ENCODE peak calls at places on chromosome 21, in seven cellular contexts. One of them, this sample, is unnamed.

GRCh38 chr21:32592929-32593502 is 7.7 kb upstream of the TCP10L start:
- DNase-seq in T follicular helper cell: no peak
- DNase-seq in MM.1S: no peak
- DNase-seq in activated B cell treated with CpG ODN at 0.5 μM for 24 hours: no peak
- DNase-seq in PC-3: no peak
- DNase-seq in EH: no peak
- DNase-seq in right lobe of liver: peak
- DNase-seq in this sample: no peak

GRCh38 chr21:25657140-25657539 is 18.1 kb downstream of the JAM2 start:
- DNase-seq in T follicular helper cell: no peak
- DNase-seq in MM.1S: no peak
- DNase-seq in activated B cell treated with CpG ODN at 0.5 μM for 24 hours: no peak
- DNase-seq in PC-3: peak
- DNase-seq in EH: no peak
- DNase-seq in right lobe of liver: no peak
- DNase-seq in this sample: no peak

GRCh38 chr21:41792711-41793110 is 25.9 kb upstream of the RIPK4 start:
- DNase-seq in T follicular helper cell: no peak
- DNase-seq in MM.1S: no peak
- DNase-seq in activated B cell treated with CpG ODN at 0.5 μM for 24 hours: no peak
- DNase-seq in PC-3: no peak
- DNase-seq in EH: no peak
- DNase-seq in right lobe of liver: no peak
- DNase-seq in this sample: no peak

GRCh38 chr21:38817371-38818335 is 11.9 kb downstream of the ETS2 start:
- DNase-seq in T follicular helper cell: no peak
- DNase-seq in MM.1S: no peak
- DNase-seq in activated B cell treated with CpG ODN at 0.5 μM for 24 hours: no peak
- DNase-seq in PC-3: peak
- DNase-seq in EH: peak
- DNase-seq in right lobe of liver: no peak
- DNase-seq in this sample: peak

GRCh38 chr21:8993284-8993942 is 1528.0 kb upstream of the TPTE start:
- DNase-seq in T follicular helper cell: no peak
- DNase-seq in MM.1S: no peak
- DNase-seq in activated B cell treated with CpG ODN at 0.5 μM for 24 hours: no peak
- DNase-seq in PC-3: peak
- DNase-seq in EH: no peak
- DNase-seq in right lobe of liver: no peak
- DNase-seq in this sample: no peak

GRCh38 chr21:35044770-35045538 is 4.1 kb downstream of the RUNX1 start:
- DNase-seq in T follicular helper cell: no peak
- DNase-seq in MM.1S: no peak
- DNase-seq in activated B cell treated with CpG ODN at 0.5 μM for 24 hours: no peak
- DNase-seq in PC-3: no peak
- DNase-seq in EH: no peak
- DNase-seq in right lobe of liver: no peak
- DNase-seq in this sample: no peak

GRCh38 chr21:36879827-36880226 is 86.6 kb downstream of the HLCS start:
- DNase-seq in T follicular helper cell: no peak
- DNase-seq in MM.1S: no peak
- DNase-seq in activated B cell treated with CpG ODN at 0.5 μM for 24 hours: no peak
- DNase-seq in PC-3: no peak
- DNase-seq in EH: no peak
- DNase-seq in right lobe of liver: no peak
- DNase-seq in this sample: no peak

GRCh38 chr21:46161180-46161799 is 5.9 kb upstream of the FTCD start:
- DNase-seq in T follicular helper cell: no peak
- DNase-seq in MM.1S: no peak
- DNase-seq in activated B cell treated with CpG ODN at 0.5 μM for 24 hours: peak
- DNase-seq in PC-3: no peak
- DNase-seq in EH: no peak
- DNase-seq in right lobe of liver: no peak
- DNase-seq in this sample: no peak

GRCh38 chr21:46291561-46291960 is 5.4 kb downstream of the YBEY start:
- DNase-seq in T follicular helper cell: no peak
- DNase-seq in MM.1S: no peak
- DNase-seq in activated B cell treated with CpG ODN at 0.5 μM for 24 hours: no peak
- DNase-seq in PC-3: no peak
- DNase-seq in EH: no peak
- DNase-seq in right lobe of liver: no peak
- DNase-seq in this sample: no peak

GRCh38 chr21:24895885-24896734 is 711.2 kb downstream of the MRPL39 start:
- DNase-seq in T follicular helper cell: no peak
- DNase-seq in MM.1S: peak
- DNase-seq in activated B cell treated with CpG ODN at 0.5 μM for 24 hours: no peak
- DNase-seq in PC-3: peak
- DNase-seq in EH: peak
- DNase-seq in right lobe of liver: no peak
- DNase-seq in this sample: peak

GRCh38 chr21:27526451-27526850 is 559.6 kb upstream of the ADAMTS5 start:
- DNase-seq in T follicular helper cell: no peak
- DNase-seq in MM.1S: no peak
- DNase-seq in activated B cell treated with CpG ODN at 0.5 μM for 24 hours: no peak
- DNase-seq in PC-3: no peak
- DNase-seq in EH: no peak
- DNase-seq in right lobe of liver: no peak
- DNase-seq in this sample: no peak

GRCh38 chr21:42003051-42003461 is 7.1 kb downstream of the ZBTB21 start:
- DNase-seq in T follicular helper cell: no peak
- DNase-seq in MM.1S: no peak
- DNase-seq in activated B cell treated with CpG ODN at 0.5 μM for 24 hours: no peak
- DNase-seq in PC-3: peak
- DNase-seq in EH: peak
- DNase-seq in right lobe of liver: no peak
- DNase-seq in this sample: peak

GRCh38 chr21:43331962-43332458 is 94.9 kb downstream of the SIK1 start:
- DNase-seq in T follicular helper cell: no peak
- DNase-seq in MM.1S: no peak
- DNase-seq in activated B cell treated with CpG ODN at 0.5 μM for 24 hours: no peak
- DNase-seq in PC-3: peak
- DNase-seq in EH: peak
- DNase-seq in right lobe of liver: no peak
- DNase-seq in this sample: peak

GRCh38 chr21:40841524-40842196 is 5.3 kb downstream of the DSCAM start:
- DNase-seq in T follicular helper cell: no peak
- DNase-seq in MM.1S: peak
- DNase-seq in activated B cell treated with CpG ODN at 0.5 μM for 24 hours: no peak
- DNase-seq in PC-3: peak
- DNase-seq in EH: peak
- DNase-seq in right lobe of liver: peak
- DNase-seq in this sample: no peak

GRCh38 chr21:20902511-20902910 is 95.7 kb upstream of the NCAM2 start:
- DNase-seq in T follicular helper cell: no peak
- DNase-seq in MM.1S: peak
- DNase-seq in activated B cell treated with CpG ODN at 0.5 μM for 24 hours: no peak
- DNase-seq in PC-3: no peak
- DNase-seq in EH: no peak
- DNase-seq in right lobe of liver: no peak
- DNase-seq in this sample: no peak

GRCh38 chr21:42677339-42678117 is 24.1 kb downstream of the PDE9A start:
- DNase-seq in T follicular helper cell: no peak
- DNase-seq in MM.1S: no peak
- DNase-seq in activated B cell treated with CpG ODN at 0.5 μM for 24 hours: no peak
- DNase-seq in PC-3: peak
- DNase-seq in EH: peak
- DNase-seq in right lobe of liver: no peak
- DNase-seq in this sample: peak

GRCh38 chr21:9763306-9763705 is 758.1 kb upstream of the TPTE start:
- DNase-seq in T follicular helper cell: no peak
- DNase-seq in MM.1S: no peak
- DNase-seq in activated B cell treated with CpG ODN at 0.5 μM for 24 hours: no peak
- DNase-seq in PC-3: no peak
- DNase-seq in EH: no peak
- DNase-seq in right lobe of liver: no peak
- DNase-seq in this sample: no peak

GRCh38 chr21:44360174-44360573 is 6.8 kb downstream of the TRPM2 start:
- DNase-seq in T follicular helper cell: no peak
- DNase-seq in MM.1S: no peak
- DNase-seq in activated B cell treated with CpG ODN at 0.5 μM for 24 hours: no peak
- DNase-seq in PC-3: no peak
- DNase-seq in EH: no peak
- DNase-seq in right lobe of liver: no peak
- DNase-seq in this sample: no peak

GRCh38 chr21:42850866-42851391 is 28.4 kb downstream of the WDR4 start:
- DNase-seq in T follicular helper cell: no peak
- DNase-seq in MM.1S: no peak
- DNase-seq in activated B cell treated with CpG ODN at 0.5 μM for 24 hours: peak
- DNase-seq in PC-3: peak
- DNase-seq in EH: no peak
- DNase-seq in right lobe of liver: no peak
- DNase-seq in this sample: no peak

This sample was measured in IMR-90.